ENCODE peak calls at places on chromosomes 12 and 14, in four cellular contexts. One of them, this sample, is unnamed.

GRCh38 chr14:95362180-95362494 is 42.4 kb upstream of the CLMN start:
- DNase-seq in A549: no peak
- DNase-seq in mesendoderm: peak
- DNase-seq in adrenal gland: no peak
- DNase-seq in this sample: no peak

GRCh38 chr12:116202940-116203339 is 74.6 kb downstream of the MED13L start:
- DNase-seq in mesendoderm: peak
- DNase-seq in adrenal gland: no peak
- DNase-seq in A549: no peak
- DNase-seq in this sample: peak

GRCh38 chr14:75751291-75751690 is 90.2 kb downstream of the TTLL5 start:
- DNase-seq in mesendoderm: no peak
- DNase-seq in A549: no peak
- DNase-seq in adrenal gland: no peak
- DNase-seq in this sample: peak

GRCh38 chr14:95361373-95362179 is 41.9 kb upstream of the CLMN start:
- DNase-seq in A549: peak
- DNase-seq in adrenal gland: no peak
- DNase-seq in mesendoderm: peak
- DNase-seq in this sample: peak

GRCh38 chr12:2481346-2481745 is 313.4 kb upstream of the FKBP4 start:
- DNase-seq in mesendoderm: no peak
- DNase-seq in adrenal gland: no peak
- DNase-seq in A549: no peak
- DNase-seq in this sample: no peak

GRCh38 chr14:69226178-69226577 is 33.8 kb upstream of the GALNT16 start:
- DNase-seq in adrenal gland: no peak
- DNase-seq in mesendoderm: peak
- DNase-seq in A549: no peak
- DNase-seq in this sample: no peak

GRCh38 chr12:57887631-57888406 is 41.3 kb upstream of the CTDSP2 start:
- DNase-seq in mesendoderm: peak
- DNase-seq in adrenal gland: no peak
- DNase-seq in A549: no peak
- DNase-seq in this sample: no peak

GRCh38 chr12:6849427-6849826 is 1.7 kb downstream of the CDCA3 start:
- DNase-seq in adrenal gland: no peak
- DNase-seq in mesendoderm: no peak
- DNase-seq in A549: no peak
- DNase-seq in this sample: no peak

GRCh38 chr14:23562822-23563472 is 4.6 kb downstream of the AP1G2 start:
- DNase-seq in A549: peak
- DNase-seq in adrenal gland: no peak
- DNase-seq in mesendoderm: peak
- DNase-seq in this sample: peak

GRCh38 chr14:60956632-60957031 is 24.2 kb downstream of the TRMT5 start:
- DNase-seq in adrenal gland: no peak
- DNase-seq in A549: no peak
- DNase-seq in mesendoderm: no peak
- DNase-seq in this sample: no peak

GRCh38 chr12:63855299-63855698 is 10.8 kb downstream of the SRGAP1 start:
- DNase-seq in mesendoderm: no peak
- DNase-seq in adrenal gland: no peak
- DNase-seq in A549: no peak
- DNase-seq in this sample: no peak

GRCh38 chr12:8033153-8034044 is 883 bp downstream of the FOXJ2 start:
- DNase-seq in adrenal gland: peak
- DNase-seq in mesendoderm: peak
- DNase-seq in A549: peak
- DNase-seq in this sample: peak

GRCh38 chr12:55681142-55682077 is 26.3 kb downstream of the ITGA7 start:
- DNase-seq in mesendoderm: peak
- DNase-seq in A549: peak
- DNase-seq in adrenal gland: peak
- DNase-seq in this sample: peak

GRCh38 chr12:18580286-18580685 is 157.5 kb downstream of the PLCZ1 start:
- DNase-seq in adrenal gland: no peak
- DNase-seq in mesendoderm: no peak
- DNase-seq in A549: no peak
- DNase-seq in this sample: no peak

GRCh38 chr12:27554421-27555186 is 30.6 kb downstream of the PPFIBP1 start:
- DNase-seq in adrenal gland: peak
- DNase-seq in A549: no peak
- DNase-seq in mesendoderm: no peak
- DNase-seq in this sample: peak

GRCh38 chr14:23141706-23142467 is 22.8 kb upstream of the CEBPE start:
- DNase-seq in mesendoderm: peak
- DNase-seq in adrenal gland: no peak
- DNase-seq in A549: peak
- DNase-seq in this sample: peak

GRCh38 chr12:49615725-49616124 is 7.6 kb upstream of the PRPF40B start:
- DNase-seq in adrenal gland: no peak
- DNase-seq in A549: no peak
- DNase-seq in mesendoderm: no peak
- DNase-seq in this sample: no peak

GRCh38 chr14:105859717-105860614 is 333.6 kb downstream of the TMEM121 start:
- DNase-seq in mesendoderm: no peak
- DNase-seq in A549: no peak
- DNase-seq in adrenal gland: no peak
- DNase-seq in this sample: no peak

DNA sequence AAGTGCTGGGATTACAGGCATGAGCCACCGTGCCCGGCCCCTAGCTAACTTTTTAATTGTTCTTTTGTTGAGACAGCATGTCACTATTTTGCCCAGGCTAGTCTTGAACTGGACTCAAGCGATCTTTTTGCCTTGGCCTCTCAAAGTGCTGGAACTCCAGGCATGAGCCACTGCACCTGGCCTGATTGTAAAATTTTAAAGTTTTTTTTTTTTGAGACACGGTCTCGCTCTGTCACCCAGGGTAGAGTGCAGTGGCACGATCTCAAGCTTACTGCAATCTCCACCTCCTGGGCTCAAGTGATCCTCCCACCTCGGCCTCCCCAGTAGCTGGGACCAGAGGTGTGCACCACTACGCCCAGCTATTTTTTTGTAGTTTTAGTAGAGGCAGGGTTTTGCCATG is 79.1 kb upstream of the SINHCAF start:
- DNase-seq in mesendoderm: no peak
- DNase-seq in A549: no peak
- DNase-seq in adrenal gland: no peak
- DNase-seq in this sample: no peak
- H3K27ac ChIP-seq in mesendoderm: no peak
- H3K27ac ChIP-seq in A549: peak
- H3K27ac ChIP-seq in adrenal gland: no peak
- H3K27ac ChIP-seq in this sample: no peak

DNA sequence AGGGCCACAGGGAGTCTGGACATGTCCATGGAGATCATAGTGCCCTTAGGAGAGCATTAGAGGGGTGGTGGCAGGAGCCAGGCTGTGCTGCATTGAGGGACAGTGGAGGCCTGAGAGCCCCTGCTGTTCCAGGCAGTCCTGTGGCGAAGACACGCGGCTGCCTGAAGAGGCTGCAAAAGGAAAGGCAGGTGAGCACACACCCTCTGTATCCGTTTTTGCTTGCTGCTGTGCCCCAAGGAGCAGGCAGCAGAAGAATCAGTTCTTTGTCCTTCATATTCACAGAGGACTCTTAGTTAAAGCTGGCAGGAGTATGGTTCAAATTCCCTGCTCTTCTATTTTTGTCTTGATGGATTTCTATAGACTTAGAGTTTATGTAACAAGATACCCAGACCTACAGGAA is 4.5 kb downstream of the SLC35E3 start:
- DNase-seq in mesendoderm: no peak
- DNase-seq in adrenal gland: no peak
- DNase-seq in A549: no peak
- DNase-seq in this sample: no peak
- H3K27ac ChIP-seq in mesendoderm: no peak
- H3K27ac ChIP-seq in adrenal gland: no peak
- H3K27ac ChIP-seq in A549: no peak
- H3K27ac ChIP-seq in this sample: no peak

GRCh38 chr12:75389706-75390105 is 1.2 kb upstream of the GLIPR1L2 start:
- DNase-seq in adrenal gland: no peak
- DNase-seq in mesendoderm: no peak
- DNase-seq in A549: no peak
- DNase-seq in this sample: no peak

GRCh38 chr12:75389061-75389460 is 1.8 kb upstream of the GLIPR1L2 start:
- DNase-seq in A549: no peak
- DNase-seq in adrenal gland: no peak
- DNase-seq in mesendoderm: no peak
- DNase-seq in this sample: no peak

GRCh38 chr12:75390899-75391538 is at the start of gene GLIPR1L2:
- DNase-seq in mesendoderm: peak
- DNase-seq in A549: peak
- DNase-seq in adrenal gland: peak
- DNase-seq in this sample: peak

GRCh38 chr12:75390156-75390898 is 562 bp upstream of the GLIPR1L2 start:
- DNase-seq in A549: no peak
- DNase-seq in mesendoderm: no peak
- DNase-seq in adrenal gland: no peak
- DNase-seq in this sample: no peak
- H3K27ac ChIP-seq in A549: peak
- H3K27ac ChIP-seq in mesendoderm: no peak
- H3K27ac ChIP-seq in adrenal gland: peak
- H3K27ac ChIP-seq in this sample: peak

GRCh38 chr12:123062682-123063426 is 82.4 kb downstream of the ARL6IP4 start:
- DNase-seq in mesendoderm: no peak
- DNase-seq in adrenal gland: peak
- DNase-seq in A549: peak
- DNase-seq in this sample: peak
- H3K27ac ChIP-seq in mesendoderm: no peak
- H3K27ac ChIP-seq in adrenal gland: peak
- H3K27ac ChIP-seq in A549: peak
- H3K27ac ChIP-seq in this sample: peak

DNA sequence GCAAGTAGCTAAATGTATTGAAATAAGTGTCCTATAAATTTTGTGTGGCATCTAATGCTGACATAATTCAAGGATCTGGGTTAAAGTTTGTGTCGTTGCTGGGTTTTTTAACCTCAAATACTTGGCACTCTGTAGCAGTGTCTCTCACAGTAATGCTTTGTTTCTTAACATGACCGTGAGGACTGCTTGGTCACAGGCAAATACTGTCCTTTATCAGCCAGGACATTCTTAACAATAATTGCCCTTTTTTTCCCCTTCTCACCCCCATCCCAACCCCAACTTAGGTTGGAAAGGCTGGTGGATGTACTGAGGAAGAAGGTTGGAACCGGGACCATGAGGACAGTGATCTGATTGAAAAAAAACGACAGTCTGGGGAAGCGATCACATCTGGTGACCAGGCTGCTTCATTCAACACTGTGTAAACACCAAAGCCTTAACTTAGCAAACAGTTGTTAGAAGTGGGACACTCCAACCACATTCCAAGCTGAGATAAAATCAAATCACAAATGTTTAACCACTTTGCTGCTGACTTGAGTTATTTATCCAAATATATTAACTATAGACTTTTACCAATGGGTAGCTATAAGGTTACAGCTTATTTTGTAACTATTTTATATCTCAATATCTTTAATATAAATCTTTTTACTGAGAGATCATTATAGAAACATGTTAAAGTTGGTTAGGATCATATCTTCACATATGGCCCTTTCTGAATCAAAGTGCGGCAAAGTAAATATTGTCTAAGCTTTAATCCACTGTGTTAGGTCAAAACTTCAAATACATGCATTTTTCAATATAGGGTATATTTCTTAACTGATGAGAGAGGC is 48.2 kb downstream of the FOXA1 start:
- DNase-seq in A549: peak
- DNase-seq in mesendoderm: peak
- DNase-seq in adrenal gland: no peak
- DNase-seq in this sample: peak
- H3K27ac ChIP-seq in A549: peak
- H3K27ac ChIP-seq in mesendoderm: no peak
- H3K27ac ChIP-seq in adrenal gland: no peak
- H3K27ac ChIP-seq in this sample: peak

GRCh38 chr12:62267490-62267889 is 7.3 kb downstream of the USP15 start:
- DNase-seq in A549: no peak
- DNase-seq in mesendoderm: no peak
- DNase-seq in adrenal gland: no peak
- DNase-seq in this sample: no peak

GRCh38 chr12:62268956-62269355 is 8.8 kb downstream of the USP15 start:
- DNase-seq in A549: no peak
- DNase-seq in adrenal gland: no peak
- DNase-seq in mesendoderm: no peak
- DNase-seq in this sample: no peak

GRCh38 chr12:62269464-62270228 is 9.4 kb downstream of the USP15 start:
- DNase-seq in adrenal gland: no peak
- DNase-seq in mesendoderm: no peak
- DNase-seq in A549: no peak
- DNase-seq in this sample: no peak

GRCh38 chr12:62265511-62265910 is 5.3 kb downstream of the USP15 start:
- DNase-seq in mesendoderm: no peak
- DNase-seq in A549: no peak
- DNase-seq in adrenal gland: no peak
- DNase-seq in this sample: no peak

DNA sequence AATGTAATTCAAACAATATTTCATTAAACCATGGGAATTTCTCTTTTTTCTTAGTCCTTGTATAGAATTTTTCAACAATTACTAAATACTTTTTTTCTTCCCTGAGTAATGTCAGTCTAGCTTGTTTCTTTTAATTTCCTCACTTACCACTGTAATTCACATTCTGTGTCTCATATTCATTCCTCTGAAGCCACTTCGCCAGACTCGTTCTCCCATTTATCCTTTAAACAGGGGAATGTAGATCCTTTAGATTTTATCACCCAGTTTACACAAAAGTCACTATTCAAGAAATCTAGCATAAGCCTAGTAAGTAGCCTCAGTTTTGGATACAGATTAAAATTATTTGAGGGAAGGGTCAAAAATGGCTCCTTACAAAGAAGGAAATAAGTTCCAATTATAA is 6.8 kb downstream of the USP15 start:
- DNase-seq in adrenal gland: no peak
- DNase-seq in A549: no peak
- DNase-seq in mesendoderm: no peak
- DNase-seq in this sample: no peak
- H3K27ac ChIP-seq in adrenal gland: no peak
- H3K27ac ChIP-seq in A549: no peak
- H3K27ac ChIP-seq in mesendoderm: no peak
- H3K27ac ChIP-seq in this sample: no peak

GRCh38 chr14:104688755-104689619 is at the start of gene INF2:
- DNase-seq in adrenal gland: peak
- DNase-seq in A549: peak
- DNase-seq in mesendoderm: peak
- DNase-seq in this sample: peak

GRCh38 chr14:104686624-104687517 is 2.5 kb upstream of the INF2 start:
- DNase-seq in mesendoderm: no peak
- DNase-seq in A549: no peak
- DNase-seq in adrenal gland: no peak
- DNase-seq in this sample: no peak

GRCh38 chr14:104687601-104688504 is 1.6 kb upstream of the INF2 start:
- DNase-seq in mesendoderm: peak
- DNase-seq in A549: peak
- DNase-seq in adrenal gland: peak
- DNase-seq in this sample: peak

GRCh38 chr14:104689620-104690265 is 325 bp downstream of the INF2 start:
- DNase-seq in adrenal gland: no peak
- DNase-seq in mesendoderm: no peak
- DNase-seq in A549: no peak
- DNase-seq in this sample: no peak

GRCh38 chr14:104688505-104688754 is 988 bp upstream of the INF2 start:
- DNase-seq in mesendoderm: no peak
- DNase-seq in adrenal gland: no peak
- DNase-seq in A549: no peak
- DNase-seq in this sample: no peak
- H3K27ac ChIP-seq in mesendoderm: no peak
- H3K27ac ChIP-seq in adrenal gland: peak
- H3K27ac ChIP-seq in A549: peak
- H3K27ac ChIP-seq in this sample: peak

GRCh38 chr14:52913271-52913670 is 37.6 kb downstream of the FERMT2 start:
- DNase-seq in adrenal gland: no peak
- DNase-seq in A549: no peak
- DNase-seq in mesendoderm: no peak
- DNase-seq in this sample: no peak
- H3K27ac ChIP-seq in adrenal gland: no peak
- H3K27ac ChIP-seq in A549: peak
- H3K27ac ChIP-seq in mesendoderm: no peak
- H3K27ac ChIP-seq in this sample: no peak